ENCODE peak calls at places on chromosomes 12 and 14, in four cellular contexts. I is NCI-H2171; C is LoVo; F is activated effector memory CD4-positive, alpha-beta T cell treated with Interleukin-2 at 50 U/mL for 16 hours. J is an unnamed sample.

GRCh38 chr14:103594265-103594664 is 31.5 kb downstream of the COA8 start:
- DNase-seq in I (peak), C (no peak), F (no peak), J (no peak)

GRCh38 chr12:67647547-67648305 is 819 bp upstream of the DYRK2 start:
- DNase-seq in I (peak), C (peak), F (peak), J (peak)

GRCh38 chr12:45122776-45123380 is 72.0 kb upstream of the DBX2 start:
- DNase-seq in I (no peak), C (peak), F (no peak), J (peak)

GRCh38 chr14:66216763-66217162 is 269.4 kb upstream of the CCDC196 start:
- DNase-seq in I (no peak), C (no peak), F (no peak), J (no peak)

GRCh38 chr14:56198438-56198837 is 80.2 kb downstream of the PELI2 start:
- DNase-seq in I (no peak), C (no peak), F (no peak), J (no peak)

GRCh38 chr12:615620-616019 is 47.6 kb downstream of the NINJ2 start:
- DNase-seq in I (no peak), C (no peak), F (no peak), J (no peak)

GRCh38 chr14:70188292-70188607 is 501 bp downstream of the SLC8A3 start:
- DNase-seq in I (no peak), C (no peak), F (no peak), J (no peak)

GRCh38 chr14:100844082-100844408 is 18.1 kb downstream of the MEG3 start:
- DNase-seq in I (no peak), C (no peak), F (no peak), J (no peak)

GRCh38 chr12:50283230-50283923 is at the start of gene LIMA1:
- DNase-seq in I (peak), C (peak), F (peak), J (peak)

GRCh38 chr14:106228541-106229158 is 702.3 kb downstream of the TMEM121 start:
- DNase-seq in I (no peak), C (no peak), F (peak), J (no peak)

GRCh38 chr14:76514599-76514998 is 138.7 kb downstream of the ESRRB start:
- DNase-seq in I (no peak), C (no peak), F (no peak), J (no peak)

GRCh38 chr12:90257927-90258624 is 549.4 kb upstream of the ATP2B1 start:
- DNase-seq in I (no peak), C (no peak), F (no peak), J (no peak)

GRCh38 chr14:68703093-68703492 is 89.8 kb downstream of the ZFP36L1 start:
- DNase-seq in I (no peak), C (peak), F (no peak), J (peak)

GRCh38 chr12:110245278-110245868 is 35.7 kb upstream of the ATP2A2 start:
- DNase-seq in I (no peak), C (no peak), F (peak), J (no peak)

GRCh38 chr12:16347391-16348298 is at the start of gene MGST1:
- DNase-seq in I (peak), C (peak), F (no peak), J (no peak)

GRCh38 chr12:34403706-34404376 is 381.5 kb downstream of the ALG10 start:
- DNase-seq in I (no peak), C (no peak), F (no peak), J (no peak)

GRCh38 chr12:98440165-98440581 is 75.2 kb upstream of the TMPO start:
- DNase-seq in I (no peak), C (no peak), F (no peak), J (peak)

GRCh38 chr12:32768518-32768917 is 12.8 kb upstream of the YARS2 start:
- DNase-seq in I (no peak), C (peak), F (no peak), J (no peak)

GRCh38 chr14:98133806-98134205 is 1138.2 kb downstream of the BCL11B start:
- DNase-seq in I (no peak), C (no peak), F (no peak), J (no peak)

GRCh38 chr14:63438065-63438757 is 105.0 kb downstream of the PPP2R5E start:
- DNase-seq in I (no peak), C (peak), F (no peak), J (peak)

GRCh38 chr12:47949441-47950341 is 13.7 kb upstream of the TMEM106C start:
- DNase-seq in I (peak), C (peak), F (peak), J (peak)

GRCh38 chr14:98953544-98954346 is 318.3 kb downstream of the BCL11B start:
- DNase-seq in I (no peak), C (peak), F (no peak), J (peak)

GRCh38 chr12:13223176-13223806 is 26.8 kb downstream of the EMP1 start:
- DNase-seq in I (peak), C (no peak), F (no peak), J (peak)

GRCh38 chr12:27870939-27871338 is 90.9 kb upstream of the MANSC4 start:
- DNase-seq in I (no peak), C (peak), F (no peak), J (no peak)

GRCh38 chr12:41188841-41189394 is 798 bp downstream of the PDZRN4 start:
- DNase-seq in I (no peak), C (no peak), F (no peak), J (no peak)

GRCh38 chr14:98798099-98798498 is 473.9 kb downstream of the BCL11B start:
- DNase-seq in I (no peak), C (peak), F (no peak), J (no peak)

GRCh38 chr12:94263011-94263786 is 114.8 kb downstream of the PLXNC1 start:
- DNase-seq in I (no peak), C (no peak), F (peak), J (no peak)

GRCh38 chr14:70776197-70776596 is 33.1 kb downstream of the MAP3K9 start:
- DNase-seq in I (no peak), C (no peak), F (no peak), J (no peak)

GRCh38 chr14:46580941-46581671 is 70.5 kb downstream of the RPL10L start:
- DNase-seq in I (no peak), C (peak), F (no peak), J (no peak)

GRCh38 chr12:106139422-106140141 is 828 bp upstream of the NUAK1 start:
- DNase-seq in I (peak), C (peak), F (no peak), J (no peak)

GRCh38 chr14:61077946-61078738 is 97.1 kb downstream of the SLC38A6 start:
- DNase-seq in I (no peak), C (no peak), F (no peak), J (no peak)

GRCh38 chr14:22478670-22479069 is 110.4 kb downstream of the DAD1 start:
- DNase-seq in I (peak), C (no peak), F (no peak), J (no peak)

GRCh38 chr14:81273521-81273920 is 52.8 kb upstream of the GTF2A1 start:
- DNase-seq in I (no peak), C (no peak), F (no peak), J (no peak)

GRCh38 chr12:9649532-9649940 is 20.0 kb upstream of the CLEC2D start:
- DNase-seq in I (no peak), C (no peak), F (no peak), J (no peak)

GRCh38 chr14:75229923-75230792 is 48.5 kb upstream of the FOS start:
- DNase-seq in I (no peak), C (peak), F (peak), J (no peak)

GRCh38 chr12:6552140-6552551 is 3.7 kb downstream of the IFFO1 start:
- DNase-seq in I (no peak), C (no peak), F (no peak), J (no peak)

GRCh38 chr14:106872619-106873446 is 1346.5 kb downstream of the TMEM121 start:
- DNase-seq in I (no peak), C (peak), F (peak), J (no peak)

GRCh38 chr12:2856901-2857495 is at the start of gene TEX52:
- DNase-seq in I (no peak), C (no peak), F (no peak), J (no peak)

GRCh38 chr12:130826151-130826801 is 12.8 kb downstream of the STX2 start:
- DNase-seq in I (no peak), C (peak), F (peak), J (no peak)

GRCh38 chr14:106652494-106652893 is 1126.1 kb downstream of the TMEM121 start:
- DNase-seq in I (no peak), C (no peak), F (no peak), J (no peak)

J was measured in stromal cell of bone marrow.